ENCODE peak calls at places on chromosomes 2 and 18, in five cellular contexts. H, X, S, C and A are unnamed samples.

GRCh38 chr2:240958366-240959213 is 39.8 kb upstream of the SNED1 start:
- DNase-seq in H (peak), X (no peak), S (no peak), C (peak), A (no peak)

GRCh38 chr2:40036241-40036640 is 257.2 kb upstream of the THUMPD2 start:
- DNase-seq in H (no peak), X (no peak), S (no peak), C (no peak), A (no peak)

GRCh38 chr2:230886641-230887040 is 21.9 kb downstream of the ITM2C start:
- DNase-seq in H (peak), X (no peak), S (no peak), C (no peak), A (no peak)

GRCh38 chr2:24816884-24817283 is 23.7 kb downstream of the CENPO start:
- DNase-seq in H (peak), X (no peak), S (no peak), C (no peak), A (peak)

GRCh38 chr18:61618816-61619215 is 274.0 kb downstream of the RNF152 start:
- DNase-seq in H (no peak), X (no peak), S (no peak), C (no peak), A (no peak)

GRCh38 chr2:30631051-30631671 is 176.1 kb downstream of the CAPN13 start:
- DNase-seq in H (no peak), X (no peak), S (no peak), C (no peak), A (peak)

GRCh38 chr2:171210864-171211431 is 50.3 kb upstream of the TLK1 start:
- DNase-seq in H (no peak), X (no peak), S (peak), C (no peak), A (no peak)

GRCh38 chr2:138081225-138082073 is 117.2 kb downstream of the HNMT start:
- DNase-seq in H (no peak), X (no peak), S (no peak), C (no peak), A (no peak)

GRCh38 chr2:241182126-241182525 is 6.4 kb upstream of the ANO7 start:
- DNase-seq in H (no peak), X (no peak), S (no peak), C (no peak), A (no peak)

GRCh38 chr2:177348735-177349693 is 43.6 kb upstream of the AGPS start:
- DNase-seq in H (no peak), X (no peak), S (no peak), C (no peak), A (no peak)

GRCh38 chr18:48036191-48036590 is 105.7 kb upstream of the SMAD2 start:
- DNase-seq in H (peak), X (no peak), S (no peak), C (peak), A (no peak)

GRCh38 chr2:220076734-220077133 is 449.3 kb downstream of the SLC4A3 start:
- DNase-seq in H (peak), X (peak), S (no peak), C (peak), A (peak)

GRCh38 chr18:55317832-55318231 is 270.2 kb downstream of the TCF4 start:
- DNase-seq in H (no peak), X (no peak), S (no peak), C (no peak), A (no peak)

GRCh38 chr2:235793163-235793752 is 299.4 kb downstream of the AGAP1 start:
- DNase-seq in H (peak), X (no peak), S (no peak), C (no peak), A (peak)

GRCh38 chr2:151757861-151758260 is 23.6 kb upstream of the NEB start:
- DNase-seq in H (no peak), X (no peak), S (no peak), C (no peak), A (no peak)

GRCh38 chr18:9825571-9826073 is 60.2 kb upstream of the TXNDC2 start:
- DNase-seq in H (no peak), X (peak), S (no peak), C (no peak), A (peak)

GRCh38 chr18:42730272-42730671 is 385.2 kb downstream of the RIT2 start:
- DNase-seq in H (no peak), X (no peak), S (no peak), C (no peak), A (no peak)

GRCh38 chr2:130726614-130727180 is 2.2 kb upstream of the GPR148 start:
- DNase-seq in H (no peak), X (no peak), S (peak), C (no peak), A (no peak)

GRCh38 chr2:65553504-65554074 is 121.2 kb upstream of the SPRED2 start:
- DNase-seq in H (no peak), X (no peak), S (no peak), C (no peak), A (no peak)

GRCh38 chr18:3554091-3554601 is 104.2 kb downstream of the TGIF1 start:
- DNase-seq in H (peak), X (no peak), S (no peak), C (no peak), A (no peak)